ENCODE peak calls at places on chromosome 9, in five cellular contexts. S, M, Q, P and K are unnamed samples.

GRCh38 chr9:112787942-112788341 is 37.4 kb downstream of the SNX30 start:
- DNase-seq in S (no peak), M (no peak), Q (no peak), P (no peak), K (no peak)

GRCh38 chr9:15711531-15712295 is 158.9 kb downstream of the CCDC171 start:
- DNase-seq in S (no peak), M (no peak), Q (peak), P (no peak), K (no peak)

GRCh38 chr9:109277451-109277850 is 43.4 kb downstream of the EPB41L4B start:
- DNase-seq in S (peak), M (peak), Q (no peak), P (no peak), K (peak)

GRCh38 chr9:135073741-135074305 is 13.6 kb upstream of the OLFM1 start:
- DNase-seq in S (no peak), M (no peak), Q (no peak), P (no peak), K (no peak)

GRCh38 chr9:126532019-126532462 is 81.7 kb upstream of the LMX1B start:
- DNase-seq in S (peak), M (no peak), Q (no peak), P (no peak), K (no peak)

GRCh38 chr9:128969491-128969890 is 22.0 kb downstream of the NUP188 start:
- DNase-seq in S (no peak), M (no peak), Q (peak), P (no peak), K (no peak)

GRCh38 chr9:106616026-106616425 is 246.9 kb upstream of the ZNF462 start:
- DNase-seq in S (no peak), M (no peak), Q (no peak), P (no peak), K (no peak)

GRCh38 chr9:110278080-110278707 is 21.9 kb upstream of the TXN start:
- DNase-seq in S (no peak), M (no peak), Q (peak), P (no peak), K (no peak)

GRCh38 chr9:99269429-99269828 is 47.3 kb downstream of the SEC61B start:
- DNase-seq in S (no peak), M (no peak), Q (peak), P (no peak), K (no peak)

GRCh38 chr9:30774326-30774725 is 1610.1 kb upstream of the ACO1 start:
- DNase-seq in S (no peak), M (no peak), Q (no peak), P (no peak), K (no peak)

GRCh38 chr9:118612201-118612600 is 757.0 kb downstream of the BRINP1 start:
- DNase-seq in S (no peak), M (no peak), Q (no peak), P (no peak), K (no peak)

GRCh38 chr9:97891736-97892135 is 30.6 kb downstream of the TRMO start:
- DNase-seq in S (no peak), M (no peak), Q (no peak), P (no peak), K (no peak)
- H3K4me3 ChIP-seq in S (no peak), M (no peak), Q (no peak), P (no peak), K (no peak)

DNA sequence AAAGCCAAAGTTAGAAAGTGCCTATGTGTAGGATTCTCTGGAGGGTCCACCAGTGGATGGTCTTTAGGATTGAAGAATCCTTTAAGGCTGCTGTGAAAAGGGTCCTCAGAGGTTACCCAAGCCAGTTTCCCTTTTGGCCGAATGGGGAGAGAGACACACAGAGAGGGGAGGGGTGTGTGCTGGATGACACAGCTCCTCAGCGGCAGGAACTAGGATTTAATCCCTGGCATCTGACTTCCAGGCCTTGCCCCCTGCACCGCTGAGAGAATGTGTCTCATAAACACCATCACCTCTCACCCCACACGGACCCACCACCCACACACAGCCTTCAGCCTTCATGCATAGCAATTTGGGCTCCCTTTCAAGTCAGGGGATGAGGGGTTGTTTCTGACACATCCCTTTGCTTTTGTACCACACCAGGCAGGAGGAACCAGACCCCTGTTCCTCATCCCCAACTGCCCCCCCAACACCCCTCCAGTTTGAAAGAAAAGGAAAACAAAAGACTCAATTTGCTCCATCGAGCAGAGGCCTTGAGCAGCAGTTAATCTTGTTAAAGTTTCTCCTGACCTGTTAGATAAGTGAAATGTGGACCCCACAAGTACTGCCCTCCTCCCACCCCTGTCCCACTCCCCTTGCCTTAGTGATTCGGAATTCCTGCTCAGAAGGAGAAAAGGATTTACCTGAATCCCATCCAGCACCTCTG is 4.0 kb downstream of the PAPPA start:
- DNase-seq in S (no peak), M (no peak), Q (peak), P (peak), K (no peak)
- H3K4me3 ChIP-seq in S (peak), M (peak), Q (peak), P (peak), K (no peak)

GRCh38 chr9:131404987-131405386 is 11.1 kb downstream of the PRRC2B start:
- DNase-seq in S (no peak), M (no peak), Q (peak), P (no peak), K (no peak)
- H3K4me3 ChIP-seq in S (peak), M (peak), Q (no peak), P (no peak), K (no peak)

GRCh38 chr9:34588671-34589370 is 703 bp downstream of the CNTFR start:
- DNase-seq in S (no peak), M (no peak), Q (no peak), P (no peak), K (peak)
- H3K4me3 ChIP-seq in S (peak), M (peak), Q (no peak), P (peak), K (no peak)

GRCh38 chr9:37026085-37026935 is 7.8 kb downstream of the PAX5 start:
- DNase-seq in S (no peak), M (no peak), Q (no peak), P (no peak), K (no peak)

GRCh38 chr9:37027582-37028424 is 6.3 kb downstream of the PAX5 start:
- DNase-seq in S (peak), M (peak), Q (peak), P (peak), K (peak)

GRCh38 chr9:37028425-37029031 is 5.5 kb downstream of the PAX5 start:
- DNase-seq in S (no peak), M (no peak), Q (no peak), P (no peak), K (no peak)

GRCh38 chr9:37025381-37026084 is 8.5 kb downstream of the PAX5 start:
- DNase-seq in S (no peak), M (no peak), Q (no peak), P (no peak), K (no peak)

DNA sequence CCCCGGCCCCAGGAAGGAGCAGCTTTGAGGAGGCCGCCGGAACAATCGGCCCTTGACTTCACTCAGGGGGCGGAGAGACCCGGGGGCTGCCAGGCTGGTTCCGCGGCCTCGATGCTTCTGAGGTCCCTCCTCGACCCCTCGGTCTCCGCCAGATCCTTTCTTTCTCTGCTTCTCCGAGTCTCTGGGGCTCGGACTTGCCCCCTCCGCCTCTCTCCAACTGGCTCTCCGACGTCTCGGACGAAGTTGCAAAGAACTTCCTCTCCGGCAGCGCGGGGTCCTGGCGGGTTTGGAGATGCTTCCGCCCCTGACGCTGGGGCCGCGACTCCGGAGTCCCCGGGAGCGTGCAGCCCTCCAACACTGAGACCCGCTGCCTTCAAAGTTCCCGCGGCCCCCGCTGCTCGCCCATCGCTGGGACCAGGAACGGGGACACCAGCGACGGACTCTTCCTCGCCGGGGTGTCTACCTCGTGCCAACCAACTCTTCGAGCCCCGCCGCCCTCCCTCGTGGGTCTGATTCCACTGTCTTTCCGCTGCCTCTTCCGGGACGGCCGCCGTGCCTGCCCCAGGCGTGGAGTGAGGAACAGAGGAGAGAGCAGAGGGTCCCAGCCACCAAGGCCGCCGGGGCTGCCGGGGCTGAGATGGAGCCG is 7.0 kb downstream of the PAX5 start:
- DNase-seq in S (no peak), M (no peak), Q (no peak), P (no peak), K (peak)
- H3K4me3 ChIP-seq in S (peak), M (peak), Q (no peak), P (peak), K (no peak)

DNA sequence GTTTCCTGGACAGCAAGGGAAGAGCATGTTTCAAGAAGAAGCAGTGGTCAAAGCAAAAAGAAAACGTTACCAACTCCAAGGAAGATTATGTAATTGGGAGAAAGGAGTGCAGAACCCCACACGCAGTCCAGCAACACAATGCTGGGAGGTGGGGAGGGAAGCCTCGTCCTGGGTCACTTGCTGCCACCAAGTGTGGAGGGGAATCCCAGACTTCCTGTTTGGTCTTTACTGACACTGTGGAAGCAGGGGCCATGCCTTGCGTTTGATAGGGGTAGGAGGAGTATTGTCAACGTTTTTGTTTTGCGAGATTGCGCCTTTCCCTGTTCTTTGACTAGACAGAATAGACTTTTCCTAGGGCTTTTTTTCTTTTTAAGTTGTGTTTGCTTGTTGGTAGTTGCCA is 421.0 kb downstream of the KDM4C start:
- DNase-seq in S (no peak), M (no peak), Q (no peak), P (no peak), K (no peak)
- H3K4me3 ChIP-seq in S (no peak), M (no peak), Q (no peak), P (no peak), K (no peak)

GRCh38 chr9:35538361-35539234 is 48.7 kb downstream of the RUSC2 start:
- DNase-seq in S (peak), M (peak), Q (peak), P (no peak), K (peak)
- H3K4me3 ChIP-seq in S (peak), M (peak), Q (peak), P (no peak), K (peak)

GRCh38 chr9:108058137-108058779 is 568.7 kb upstream of the KLF4 start:
- DNase-seq in S (no peak), M (no peak), Q (no peak), P (no peak), K (no peak)
- H3K4me3 ChIP-seq in S (no peak), M (no peak), Q (no peak), P (peak), K (no peak)